ENCODE peak calls at places on chromosomes 2 and 18, in four cellular contexts. One of them, this sample, is unnamed.

GRCh38 chr2:131322209-131322608 is 41.8 kb downstream of the RAB6D start:
- DNase-seq in A549: no peak
- DNase-seq in HepG2: no peak
- DNase-seq in K562: no peak
- DNase-seq in this sample: no peak

GRCh38 chr2:238242731-238243495 is 3.1 kb upstream of the HES6 start:
- DNase-seq in A549: no peak
- DNase-seq in HepG2: peak; percentile 70
- DNase-seq in K562: no peak
- DNase-seq in this sample: no peak

GRCh38 chr2:43109261-43109743 is 117.1 kb downstream of the ZFP36L2 start:
- DNase-seq in A549: no peak
- DNase-seq in HepG2: no peak
- DNase-seq in K562: no peak
- DNase-seq in this sample: no peak

GRCh38 chr2:121644715-121645114 is 4.5 kb downstream of the CLASP1 start:
- DNase-seq in A549: no peak
- DNase-seq in HepG2: peak; percentile 34
- DNase-seq in K562: no peak
- DNase-seq in this sample: no peak

GRCh38 chr2:176804392-176804791 is 408.2 kb upstream of the HNRNPA3 start:
- DNase-seq in A549: no peak
- DNase-seq in HepG2: no peak
- DNase-seq in K562: no peak
- DNase-seq in this sample: no peak

GRCh38 chr2:69997296-69998184 is 36.1 kb upstream of the ASPRV1 start:
- DNase-seq in A549: peak; percentile 68
- DNase-seq in HepG2: no peak
- DNase-seq in K562: peak; percentile 89
- DNase-seq in this sample: no peak

GRCh38 chr18:71398530-71398929 is 1109.7 kb downstream of the SOCS6 start:
- DNase-seq in A549: peak; percentile 3
- DNase-seq in HepG2: peak; percentile 1
- DNase-seq in K562: no peak
- DNase-seq in this sample: peak; percentile 35

GRCh38 chr2:124027182-124027581 is 2.1 kb downstream of the CNTNAP5 start:
- DNase-seq in A549: peak; percentile 46
- DNase-seq in HepG2: peak; percentile 64
- DNase-seq in K562: peak; percentile 60
- DNase-seq in this sample: peak; percentile 9

GRCh38 chr2:168097431-168097830 is 150.0 kb downstream of the STK39 start:
- DNase-seq in A549: no peak
- DNase-seq in HepG2: no peak
- DNase-seq in K562: no peak
- DNase-seq in this sample: no peak

GRCh38 chr2:200297100-200297499 is 9.4 kb upstream of the SPATS2L start:
- DNase-seq in A549: no peak
- DNase-seq in HepG2: no peak
- DNase-seq in K562: no peak
- DNase-seq in this sample: no peak

GRCh38 chr2:207227062-207227748 is 61.5 kb upstream of the KLF7 start:
- DNase-seq in A549: no peak
- DNase-seq in HepG2: no peak
- DNase-seq in K562: no peak
- DNase-seq in this sample: no peak

GRCh38 chr2:2184549-2185249 is 146.4 kb downstream of the MYT1L start:
- DNase-seq in A549: no peak
- DNase-seq in HepG2: no peak
- DNase-seq in K562: no peak
- DNase-seq in this sample: no peak

GRCh38 chr2:147255812-147256211 is 589.0 kb upstream of the ACVR2A start:
- DNase-seq in A549: no peak
- DNase-seq in HepG2: no peak
- DNase-seq in K562: no peak
- DNase-seq in this sample: no peak

GRCh38 chr18:77057043-77057442 is 75.5 kb downstream of the MBP start:
- DNase-seq in A549: no peak
- DNase-seq in HepG2: no peak
- DNase-seq in K562: no peak
- DNase-seq in this sample: no peak

GRCh38 chr2:151269798-151270568 is 8.3 kb upstream of the RBM43 start:
- DNase-seq in A549: no peak
- DNase-seq in HepG2: no peak
- DNase-seq in K562: no peak
- DNase-seq in this sample: no peak

GRCh38 chr2:41020318-41020717 is 568.4 kb upstream of the SLC8A1 start:
- DNase-seq in A549: no peak
- DNase-seq in HepG2: no peak
- DNase-seq in K562: no peak
- DNase-seq in this sample: peak; percentile 25

GRCh38 chr2:208265371-208265806 is 666 bp upstream of the PIKFYVE start:
- DNase-seq in A549: no peak
- DNase-seq in HepG2: peak; percentile 30
- DNase-seq in K562: peak; percentile 52
- DNase-seq in this sample: no peak

GRCh38 chr18:46338213-46338612 is 234.0 kb downstream of the HAUS1 start:
- DNase-seq in A549: no peak
- DNase-seq in HepG2: no peak
- DNase-seq in K562: no peak
- DNase-seq in this sample: no peak

GRCh38 chr2:45826889-45827635 is 175.6 kb downstream of the PRKCE start:
- DNase-seq in A549: no peak
- DNase-seq in HepG2: no peak
- DNase-seq in K562: no peak
- DNase-seq in this sample: peak; percentile 48

GRCh38 chr2:98768765-98769476 is 38.0 kb upstream of the MGAT4A start:
- DNase-seq in A549: peak; percentile 25
- DNase-seq in HepG2: peak; percentile 88
- DNase-seq in K562: no peak
- DNase-seq in this sample: peak; percentile 83

GRCh38 chr2:234404957-234405356 is 91.9 kb downstream of the ARL4C start:
- DNase-seq in A549: no peak
- DNase-seq in HepG2: no peak
- DNase-seq in K562: no peak
- DNase-seq in this sample: peak; percentile 84

GRCh38 chr18:34322365-34323289 is 97.9 kb upstream of the NOL4 start:
- DNase-seq in A549: peak; percentile 51
- DNase-seq in HepG2: peak; percentile 59
- DNase-seq in K562: peak; percentile 18
- DNase-seq in this sample: peak; percentile 65

GRCh38 chr18:6561029-6561861 is 146.5 kb upstream of the L3MBTL4 start:
- DNase-seq in A549: no peak
- DNase-seq in HepG2: no peak
- DNase-seq in K562: peak; percentile 64
- DNase-seq in this sample: no peak

GRCh38 chr2:19299032-19299431 is 59.4 kb downstream of the OSR1 start:
- DNase-seq in A549: peak; percentile 31
- DNase-seq in HepG2: no peak
- DNase-seq in K562: no peak
- DNase-seq in this sample: peak; percentile 11

GRCh38 chr2:169683425-169684134 is 10.6 kb downstream of the CFAP210 start:
- DNase-seq in A549: no peak
- DNase-seq in HepG2: peak; percentile 98
- DNase-seq in K562: no peak
- DNase-seq in this sample: no peak

GRCh38 chr2:169225233-169225750 is 137.0 kb downstream of the LRP2 start:
- DNase-seq in A549: no peak
- DNase-seq in HepG2: no peak
- DNase-seq in K562: no peak
- DNase-seq in this sample: no peak

GRCh38 chr18:10400534-10400933 is 53.9 kb upstream of the APCDD1 start:
- DNase-seq in A549: no peak
- DNase-seq in HepG2: no peak
- DNase-seq in K562: no peak
- DNase-seq in this sample: no peak

GRCh38 chr2:25279091-25279651 is 62.6 kb downstream of the DNMT3A start:
- DNase-seq in A549: no peak
- DNase-seq in HepG2: no peak
- DNase-seq in K562: no peak
- DNase-seq in this sample: peak; percentile 36
- TF ChIP-seq MYC in A549: no peak
- TF ChIP-seq MYC in HepG2: no peak
- TF ChIP-seq MYC in K562: no peak
- TF ChIP-seq MYC in this sample: no peak

GRCh38 chr2:10042301-10043161 is 819 bp upstream of the KLF11 start:
- DNase-seq in A549: no peak
- DNase-seq in HepG2: peak; percentile 80
- DNase-seq in K562: peak; percentile 56
- DNase-seq in this sample: peak; percentile 82

GRCh38 chr2:10041711-10042110 is 1.6 kb upstream of the KLF11 start:
- DNase-seq in A549: no peak
- DNase-seq in HepG2: no peak
- DNase-seq in K562: no peak
- DNase-seq in this sample: no peak

GRCh38 chr2:10043906-10044601 is 704 bp downstream of the KLF11 start:
- DNase-seq in A549: peak; percentile 93
- DNase-seq in HepG2: peak; percentile 64
- DNase-seq in K562: peak; percentile 98
- DNase-seq in this sample: peak; percentile 92

GRCh38 chr2:10045561-10046355 is 2.4 kb downstream of the KLF11 start:
- DNase-seq in A549: no peak
- DNase-seq in HepG2: no peak
- DNase-seq in K562: no peak
- DNase-seq in this sample: no peak

GRCh38 chr2:10043256-10043905 is at the start of gene KLF11:
- DNase-seq in A549: peak; percentile 89
- DNase-seq in HepG2: peak; percentile 73
- DNase-seq in K562: peak; percentile 96
- DNase-seq in this sample: peak; percentile 81
- H3K4me2 ChIP-seq in A549: peak within 1 kb of the TSS; percentile 100
- H3K4me2 ChIP-seq in HepG2: peak within 1 kb of the TSS; percentile 63
- H3K4me2 ChIP-seq in K562: peak within 1 kb of the TSS; percentile 90
- H3K4me2 ChIP-seq in this sample: peak within 1 kb of the TSS; percentile 63

DNA sequence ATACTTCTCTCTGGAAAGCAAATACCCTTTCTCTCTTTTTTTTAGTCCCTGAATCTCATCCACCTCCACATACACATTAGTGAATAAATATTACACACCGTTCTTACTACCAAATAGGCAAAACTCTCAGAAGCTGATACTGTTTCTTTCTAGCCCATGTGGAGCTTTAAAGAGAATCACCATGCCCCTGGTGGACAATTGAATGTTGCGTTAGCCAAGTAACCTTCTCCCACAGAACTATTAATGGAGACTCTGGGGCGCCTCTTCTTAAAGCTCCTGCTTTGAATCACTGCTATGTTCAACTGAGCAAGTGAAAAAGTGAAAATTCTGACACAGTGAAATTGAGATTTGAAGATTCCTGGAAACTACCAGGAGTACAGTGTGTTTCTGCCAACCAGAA is 522.8 kb upstream of the CDH7 start:
- DNase-seq in A549: no peak
- DNase-seq in HepG2: no peak
- DNase-seq in K562: no peak
- DNase-seq in this sample: no peak
- TF ChIP-seq MYC in A549: no peak
- TF ChIP-seq MYC in HepG2: no peak
- TF ChIP-seq MYC in K562: no peak
- TF ChIP-seq MYC in this sample: no peak

DNA sequence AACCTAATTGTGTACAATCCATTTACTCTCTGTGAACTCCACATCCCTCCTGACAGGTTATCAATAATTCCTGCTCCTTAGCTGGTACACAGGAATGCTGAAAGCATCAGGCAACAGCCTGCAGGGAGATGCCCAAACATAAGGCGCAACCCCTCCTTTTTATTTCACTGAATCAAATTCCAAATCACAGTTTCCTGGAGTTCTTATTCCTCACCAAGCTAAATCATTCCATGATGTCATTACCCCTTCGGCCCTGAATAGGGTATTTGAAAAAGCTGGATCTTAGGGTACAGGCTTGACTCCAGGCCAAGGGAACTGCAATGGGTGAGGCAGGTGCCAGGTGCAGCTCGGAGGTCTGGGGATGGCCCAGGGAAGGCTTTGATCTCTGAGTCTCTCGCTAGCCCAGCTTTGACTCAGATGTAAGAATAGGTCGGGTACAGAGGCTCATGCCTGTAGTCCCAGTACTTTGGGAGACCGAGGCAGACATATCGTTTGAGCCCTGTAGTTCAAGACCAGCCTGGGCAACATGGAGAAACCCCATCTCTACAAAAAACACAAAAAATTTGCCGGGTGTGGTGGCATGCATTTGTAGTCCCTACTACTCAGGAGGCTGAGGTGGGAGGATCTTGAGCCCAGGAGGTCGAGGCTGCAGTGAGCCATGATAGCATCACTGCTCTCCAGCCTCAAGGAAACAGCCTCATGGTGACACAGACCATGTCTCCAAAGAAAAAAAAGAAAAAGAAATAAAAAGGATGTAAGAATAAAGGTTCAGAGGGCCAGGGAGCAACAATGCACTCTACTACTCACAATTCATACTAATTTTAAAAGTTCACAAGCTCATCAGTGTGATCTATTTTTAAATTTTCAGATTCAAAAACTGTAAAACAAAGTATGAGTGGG is 6.8 kb downstream of the FHL2 start:
- DNase-seq in A549: no peak
- DNase-seq in HepG2: no peak
- DNase-seq in K562: no peak
- DNase-seq in this sample: peak; percentile 35
- H3K4me2 ChIP-seq in A549: peak overlapping the region; percentile 46
- H3K4me2 ChIP-seq in HepG2: no peak overlapping the region
- H3K4me2 ChIP-seq in K562: no peak overlapping the region
- H3K4me2 ChIP-seq in this sample: peak overlapping the region; percentile 77

GRCh38 chr2:222892321-222892720 is 31.5 kb downstream of the ACSL3 start:
- DNase-seq in A549: no peak
- DNase-seq in HepG2: no peak
- DNase-seq in K562: no peak
- DNase-seq in this sample: peak; percentile 88
- TF ChIP-seq MYC in A549: no peak
- TF ChIP-seq MYC in HepG2: no peak
- TF ChIP-seq MYC in K562: no peak
- TF ChIP-seq MYC in this sample: no peak

DNA sequence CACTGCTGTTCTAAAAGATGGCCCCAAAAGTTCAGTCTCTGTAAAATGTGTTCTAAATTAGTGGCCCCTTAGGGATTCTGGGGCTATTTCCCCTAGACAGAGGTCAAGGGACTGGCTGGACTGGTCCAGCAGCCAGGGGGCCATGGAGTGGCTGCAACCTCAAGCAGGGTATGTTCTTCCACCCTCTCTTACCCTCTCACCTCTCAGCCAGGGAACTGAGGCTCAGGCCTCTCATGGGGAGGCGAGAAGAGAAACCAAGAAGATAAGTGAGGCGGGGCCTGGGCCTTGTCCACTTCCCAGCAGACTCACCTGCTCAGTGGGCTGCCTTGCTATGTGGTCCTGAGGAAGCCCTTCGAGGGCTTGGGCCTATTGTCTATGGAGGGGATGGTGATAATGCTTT is 339.7 kb downstream of the MYCN start:
- DNase-seq in A549: no peak
- DNase-seq in HepG2: no peak
- DNase-seq in K562: no peak
- DNase-seq in this sample: no peak
- H3K4me2 ChIP-seq in A549: no peak overlapping the region
- H3K4me2 ChIP-seq in HepG2: no peak overlapping the region
- H3K4me2 ChIP-seq in K562: no peak overlapping the region
- H3K4me2 ChIP-seq in this sample: no peak overlapping the region